ENCODE peak calls at places on chromosome 21, in six cellular contexts. I, X, E, R, Z and L are unnamed samples.

GRCh38 chr21:33308586-33309490 is 15.9 kb upstream of the IFNAR1 start:
- DNase-seq in R (no peak), E (no peak), X (peak; percentile 55), I (no peak), Z (peak; percentile 71), L (no peak)

GRCh38 chr21:42379425-42380215 is 13.3 kb upstream of the TFF1 start:
- DNase-seq in Z (peak; percentile 11), X (no peak), I (peak; percentile 21), R (no peak), E (no peak), L (no peak)

GRCh38 chr21:25329227-25329626 is 278.1 kb downstream of the MRPL39 start:
- DNase-seq in R (no peak), E (no peak), I (no peak), Z (no peak), X (peak; percentile 91), L (no peak)

GRCh38 chr21:26405735-26406361 is 167.2 kb downstream of the CYYR1 start:
- DNase-seq in I (no peak), E (peak; percentile 4), Z (no peak), R (no peak), X (peak; percentile 72), L (no peak)

GRCh38 chr21:38455403-38455802 is 42.9 kb downstream of the ERG start:
- DNase-seq in I (no peak), E (no peak), Z (no peak), R (no peak), X (no peak), L (no peak)

GRCh38 chr21:38354231-38354630 is 97.4 kb downstream of the KCNJ15 start:
- DNase-seq in Z (no peak), I (no peak), X (no peak), R (no peak), E (no peak), L (no peak)

GRCh38 chr21:38660333-38661295 is 145.1 kb upstream of the ETS2 start:
- DNase-seq in E (no peak), R (peak; percentile 34), Z (peak; percentile 12), I (no peak), X (no peak), L (peak; percentile 40)

GRCh38 chr21:29196664-29197052 is 66.2 kb downstream of the MAP3K7CL start:
- DNase-seq in X (peak; percentile 28), R (no peak), Z (no peak), I (no peak), E (no peak), L (no peak)

GRCh38 chr21:33419538-33420123 is 16.4 kb downstream of the IFNGR2 start:
- DNase-seq in R (peak; percentile 33), I (peak; percentile 70), E (no peak), Z (no peak), X (peak; percentile 76), L (no peak)

GRCh38 chr21:42845296-42845965 is 33.9 kb downstream of the WDR4 start:
- DNase-seq in Z (no peak), E (no peak), R (no peak), I (peak; percentile 75), X (no peak), L (peak; percentile 45)

GRCh38 chr21:42567861-42568260 is 54.2 kb downstream of the SLC37A1 start:
- DNase-seq in E (no peak), X (no peak), Z (peak; percentile 3), I (peak; percentile 46), R (peak; percentile 5), L (no peak)

GRCh38 chr21:34073749-34074282 is 438 bp downstream of the MRPS6 start:
- DNase-seq in E (no peak), Z (peak; percentile 52), X (no peak), I (peak; percentile 64), R (no peak), L (peak; percentile 73)

GRCh38 chr21:33761104-33762036 is 119.1 kb downstream of the ITSN1 start:
- DNase-seq in I (no peak), X (peak; percentile 99), R (peak; percentile 23), E (peak; percentile 46), Z (no peak), L (no peak)

GRCh38 chr21:29125199-29125598 is 5.2 kb upstream of the MAP3K7CL start:
- DNase-seq in E (no peak), Z (no peak), I (no peak), X (no peak), R (no peak), L (no peak)

GRCh38 chr21:38267991-38268858 is 11.4 kb downstream of the KCNJ15 start:
- DNase-seq in Z (no peak), E (no peak), X (no peak), R (no peak), I (no peak), L (no peak)

GRCh38 chr21:38819719-38820147 is 14.0 kb downstream of the ETS2 start:
- DNase-seq in X (peak; percentile 77), R (no peak), Z (peak; percentile 68), E (no peak), I (no peak), L (no peak)

GRCh38 chr21:39125752-39126485 is 57.3 kb downstream of the PSMG1 start:
- DNase-seq in I (peak; percentile 78), X (peak; percentile 78), Z (peak; percentile 51), E (no peak), R (no peak), L (peak; percentile 54)

GRCh38 chr21:34526618-34527290 is 14.7 kb upstream of the KCNE1 start:
- DNase-seq in I (peak; percentile 92), R (peak; percentile 69), X (peak; percentile 100), E (peak; percentile 78), Z (peak; percentile 76), L (peak; percentile 62)

GRCh38 chr21:33122507-33122906 is 52.6 kb downstream of the OLIG1 start:
- DNase-seq in X (no peak), R (no peak), E (no peak), I (no peak), Z (no peak), L (no peak)

GRCh38 chr21:33801424-33802405 is 113.9 kb downstream of the ATP5PO start:
- DNase-seq in X (peak; percentile 80), I (no peak), R (no peak), Z (no peak), E (peak; percentile 14), L (no peak)

GRCh38 chr21:32921632-32922230 is 104.0 kb upstream of the OLIG2 start:
- DNase-seq in Z (peak; percentile 40), E (no peak), X (peak; percentile 10), R (no peak), I (no peak), L (no peak)

GRCh38 chr21:27475363-27475955 is 508.6 kb upstream of the ADAMTS5 start:
- DNase-seq in R (no peak), I (no peak), X (no peak), E (no peak), Z (no peak), L (no peak)

GRCh38 chr21:25801217-25802015 is 66.6 kb downstream of the GABPA start:
- DNase-seq in Z (peak; percentile 86), E (peak; percentile 55), X (peak; percentile 76), I (peak; percentile 83), R (peak; percentile 63), L (peak; percentile 55)

GRCh38 chr21:35963920-35964451 is 96.3 kb downstream of the SETD4 start:
- DNase-seq in I (no peak), X (peak; percentile 1), R (no peak), Z (no peak), E (no peak), L (no peak)
- TF ChIP-seq POLR2A in I (no peak), X (no peak), R (no peak), Z (no peak), E (no peak), L (no peak)

DNA sequence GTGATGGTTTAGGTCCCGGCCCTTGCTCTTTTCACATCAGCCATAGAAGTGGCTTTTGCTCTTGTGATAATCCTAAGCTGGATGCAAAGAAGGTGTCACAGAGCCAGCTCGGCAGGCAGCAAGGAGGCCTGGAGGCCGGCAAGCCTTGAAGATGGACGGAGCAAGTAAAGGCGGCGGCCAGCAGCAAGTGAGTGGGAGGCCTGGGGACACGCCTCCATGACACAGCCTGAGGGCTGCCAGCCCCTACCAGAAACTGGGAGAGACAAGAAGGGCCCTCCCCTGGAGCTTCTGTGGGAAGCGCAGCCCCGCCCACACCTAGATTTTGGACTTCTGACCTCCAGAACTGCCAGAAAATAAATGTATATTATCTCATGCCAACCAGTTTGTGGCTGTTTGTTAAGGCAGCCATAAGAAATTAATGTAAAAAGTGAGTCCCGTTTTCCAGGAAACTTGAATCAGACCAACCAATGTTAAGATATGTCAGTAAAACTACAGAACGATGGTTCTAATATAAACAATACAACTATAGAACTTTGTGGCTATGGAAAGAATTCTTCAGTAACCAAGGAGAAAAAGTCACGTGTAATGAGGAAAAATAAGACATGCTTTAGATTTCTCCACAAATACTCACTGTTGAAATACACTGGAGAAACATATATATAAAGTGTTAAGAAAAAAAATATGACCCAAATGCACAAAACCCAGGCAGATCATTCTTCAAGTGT is 49.9 kb downstream of the BACE2 start:
- DNase-seq in X (peak; percentile 74), R (peak; percentile 38), E (no peak), Z (peak; percentile 80), I (peak; percentile 63), L (no peak)
- H3K27ac ChIP-seq in X (peak overlapping the region; percentile 98), R (no peak overlapping the region), E (no peak overlapping the region), Z (peak overlapping the region; percentile 57), I (peak overlapping the region; percentile 38), L (no peak overlapping the region)

GRCh38 chr21:44313451-44313850 is 13.6 kb downstream of the PFKL start:
- DNase-seq in R (no peak), E (no peak), Z (no peak), X (no peak), I (no peak), L (no peak)
- TF ChIP-seq POLR2A in R (no peak), E (no peak), Z (no peak), X (no peak), I (no peak), L (no peak)

GRCh38 chr21:44052071-44052829 is 40.1 kb downstream of the TRAPPC10 start:
- DNase-seq in E (no peak), R (no peak), X (peak; percentile 22), Z (no peak), I (no peak), L (no peak)
- H3K27ac ChIP-seq in E (no peak overlapping the region), R (peak overlapping the region; percentile 67), X (peak overlapping the region; percentile 72), Z (peak overlapping the region; percentile 73), I (peak overlapping the region; percentile 64), L (peak overlapping the region; percentile 72)

GRCh38 chr21:15065381-15066230 is 806 bp upstream of the NRIP1 start:
- DNase-seq in X (peak; percentile 86), Z (peak; percentile 80), I (peak; percentile 93), E (peak; percentile 37), R (peak; percentile 76), L (peak; percentile 84)
- TF ChIP-seq POLR2A in X (no peak), Z (peak; percentile 74), I (peak; percentile 50), E (peak; percentile 28), R (peak; percentile 54), L (peak; percentile 77)

DNA sequence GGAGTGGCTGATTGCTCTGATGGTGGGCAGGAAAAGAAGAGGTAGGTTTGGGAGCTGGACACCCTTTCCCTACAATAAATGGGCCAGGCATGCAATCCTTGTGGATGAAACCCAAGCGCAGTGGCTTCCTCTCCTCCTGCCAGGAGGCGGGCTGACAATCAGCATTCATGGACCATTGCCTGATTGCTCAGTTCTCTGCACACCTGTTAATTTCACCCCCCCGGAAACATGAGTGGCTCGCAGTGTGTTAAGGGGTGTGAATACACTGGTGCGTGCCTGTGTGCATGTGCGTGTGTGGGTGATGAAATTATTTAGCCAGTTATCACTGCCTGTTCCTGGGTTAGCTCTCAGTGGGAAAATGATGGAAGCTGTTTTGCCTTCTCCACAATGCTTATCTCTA is 310.7 kb downstream of the PCP4 start:
- DNase-seq in Z (no peak), I (no peak), E (no peak), X (no peak), R (no peak), L (no peak)
- H3K27ac ChIP-seq in Z (no peak overlapping the region), I (no peak overlapping the region), E (no peak overlapping the region), X (no peak overlapping the region), R (no peak overlapping the region), L (no peak overlapping the region)

GRCh38 chr21:37267269-37268185 is at the start of gene VPS26C:
- DNase-seq in R (peak; percentile 99), I (peak; percentile 99), X (peak; percentile 99), Z (peak; percentile 99), E (peak; percentile 58), L (peak; percentile 98)
- TF ChIP-seq POLR2A in R (no peak), I (peak; percentile 65), X (peak; percentile 97), Z (peak; percentile 95), E (peak; percentile 45), L (peak; percentile 71)